ENCODE peak calls at places on chromosome 21, in four cellular contexts. L, S, A and W are unnamed samples.

GRCh38 chr21:37472581-37472980 is 106.0 kb downstream of the DYRK1A start:
- DNase-seq in S (no peak), A (no peak), L (no peak), W (no peak)

GRCh38 chr21:26112127-26112742 is 58.3 kb downstream of the APP start:
- DNase-seq in L (no peak), S (no peak), A (no peak), W (no peak)

GRCh38 chr21:45012661-45013270 is 61.6 kb upstream of the ADARB1 start:
- DNase-seq in S (no peak), A (no peak), L (no peak), W (no peak)

GRCh38 chr21:42425603-42425985 is 21.9 kb downstream of the UBASH3A start:
- DNase-seq in L (no peak), S (no peak), A (peak), W (no peak)

GRCh38 chr21:35674895-35675470 is 385.3 kb downstream of the SETD4 start:
- DNase-seq in S (no peak), A (no peak), L (no peak), W (no peak)

GRCh38 chr21:45319461-45320211 is 31.9 kb upstream of the POFUT2 start:
- DNase-seq in L (no peak), A (peak), S (no peak), W (peak)

GRCh38 chr21:33932731-33933130 is 17.1 kb upstream of the ATP5PO start:
- DNase-seq in A (no peak), L (no peak), S (no peak), W (no peak)

GRCh38 chr21:20083925-20084324 is 914.3 kb upstream of the NCAM2 start:
- DNase-seq in S (no peak), A (no peak), L (no peak), W (no peak)

GRCh38 chr21:17848228-17848627 is 29.1 kb upstream of the C21orf91 start:
- DNase-seq in S (no peak), L (peak), A (no peak), W (no peak)

GRCh38 chr21:36004441-36004840 is 55.9 kb downstream of the SETD4 start:
- DNase-seq in S (no peak), L (peak), A (no peak), W (no peak)

GRCh38 chr21:41213081-41213480 is 45.1 kb downstream of the BACE2 start:
- DNase-seq in S (no peak), L (no peak), A (no peak), W (no peak)

GRCh38 chr21:43884012-43884860 is 19.2 kb downstream of the AGPAT3 start:
- DNase-seq in L (no peak), S (no peak), A (no peak), W (peak)

GRCh38 chr21:42362198-42362597 is 4.1 kb downstream of the TFF1 start:
- DNase-seq in A (no peak), L (no peak), S (no peak), W (no peak)

GRCh38 chr21:37886726-37887309 is 29.4 kb downstream of the KCNJ6 start:
- DNase-seq in L (no peak), A (no peak), S (no peak), W (no peak)

GRCh38 chr21:26098758-26099157 is 71.8 kb downstream of the APP start:
- DNase-seq in A (no peak), L (no peak), S (no peak), W (no peak)

GRCh38 chr21:45864436-45864835 is 117.1 kb upstream of the COL6A1 start:
- DNase-seq in A (no peak), S (no peak), L (no peak), W (no peak)

GRCh38 chr21:41643246-41643966 is 123.4 kb downstream of the RIPK4 start:
- DNase-seq in L (no peak), A (no peak), S (no peak), W (no peak)

GRCh38 chr21:37207441-37208009 is 59.6 kb downstream of the VPS26C start:
- DNase-seq in S (no peak), A (peak), L (no peak), W (peak)

GRCh38 chr21:33541105-33541711 is 709 bp downstream of the GART start:
- DNase-seq in L (no peak), S (no peak), A (peak), W (peak)

GRCh38 chr21:38930838-38931237 is 125.1 kb downstream of the ETS2 start:
- DNase-seq in S (no peak), L (no peak), A (no peak), W (no peak)

GRCh38 chr21:42731264-42732032 is 78.0 kb downstream of the PDE9A start:
- DNase-seq in L (no peak), A (no peak), S (no peak), W (peak)

GRCh38 chr21:36960676-36961284 is 5.7 kb downstream of the HLCS start:
- DNase-seq in S (no peak), L (no peak), A (no peak), W (no peak)

GRCh38 chr21:38244885-38245869 is 11.6 kb upstream of the KCNJ15 start:
- DNase-seq in A (peak), L (peak), S (no peak), W (no peak)

GRCh38 chr21:37862536-37862935 is 53.7 kb downstream of the KCNJ6 start:
- DNase-seq in S (no peak), A (no peak), L (peak), W (peak)

GRCh38 chr21:24545807-24546361 is 1061.4 kb downstream of the MRPL39 start:
- DNase-seq in S (no peak), L (no peak), A (no peak), W (no peak)

GRCh38 chr21:32597205-32597604 is 11.9 kb upstream of the TCP10L start:
- DNase-seq in S (no peak), L (peak), A (no peak), W (no peak)

GRCh38 chr21:33078907-33079582 is 9.1 kb downstream of the OLIG1 start:
- DNase-seq in A (peak), L (peak), S (no peak), W (peak)